ENCODE peak calls at places on chromosomes 16 and 17, in five cellular contexts. I, T, H, Z and P are unnamed samples.

GRCh38 chr17:41863074-41863843 is 2.0 kb downstream of the KLHL11 start:
- DNase-seq in I (no peak), T (peak; percentile 30), H (no peak), Z (no peak), P (no peak)

GRCh38 chr16:67021321-67021720 is 7.6 kb upstream of the CBFB start:
- DNase-seq in I (no peak), T (no peak), H (no peak), Z (no peak), P (no peak)

GRCh38 chr17:2435181-2435741 is 34.4 kb upstream of the MNT start:
- DNase-seq in I (no peak), T (no peak), H (no peak), Z (peak; percentile 45), P (no peak)

GRCh38 chr16:56201030-56201429 is 9.7 kb downstream of the GNAO1 start:
- DNase-seq in I (no peak), T (no peak), H (no peak), Z (no peak), P (no peak)

GRCh38 chr17:72176902-72177660 is 56.3 kb downstream of the SOX9 start:
- DNase-seq in I (no peak), T (no peak), H (no peak), Z (no peak), P (no peak)

GRCh38 chr17:2940352-2940751 is 123.1 kb downstream of the OR1D5 start:
- DNase-seq in I (peak; percentile 69), T (no peak), H (peak; percentile 26), Z (no peak), P (no peak)

GRCh38 chr17:78873519-78874340 is 29.3 kb downstream of the CEP295NL start:
- DNase-seq in I (no peak), T (no peak), H (peak; percentile 51), Z (peak; percentile 21), P (no peak)

GRCh38 chr16:68605746-68606145 is 39.4 kb upstream of the CDH3 start:
- DNase-seq in I (no peak), T (no peak), H (no peak), Z (no peak), P (no peak)

GRCh38 chr17:19958023-19958422 is 19.6 kb downstream of the AKAP10 start:
- DNase-seq in I (no peak), T (no peak), H (no peak), Z (peak; percentile 93), P (no peak)

GRCh38 chr16:29699324-29700219 is 20.6 kb downstream of the QPRT start:
- DNase-seq in I (no peak), T (no peak), H (no peak), Z (no peak), P (no peak)

GRCh38 chr16:88458039-88458772 is 5.1 kb downstream of the ZFPM1 start:
- DNase-seq in I (no peak), T (no peak), H (no peak), Z (no peak), P (no peak)

GRCh38 chr17:44203731-44204452 is 4.2 kb upstream of the ATXN7L3 start:
- DNase-seq in I (no peak), T (peak; percentile 43), H (no peak), Z (no peak), P (no peak)

GRCh38 chr17:43372273-43372911 is 26.4 kb upstream of the ARL4D start:
- DNase-seq in I (no peak), T (no peak), H (no peak), Z (no peak), P (no peak)

GRCh38 chr17:57945999-57946797 is 9.0 kb downstream of the CUEDC1 start:
- DNase-seq in I (no peak), T (no peak), H (peak; percentile 73), Z (no peak), P (no peak)

GRCh38 chr17:50206604-50207293 is 5.3 kb upstream of the COL1A1 start:
- DNase-seq in I (peak; percentile 52), T (no peak), H (no peak), Z (no peak), P (no peak)

GRCh38 chr16:67170168-67170947 is at the start of gene NOL3:
- DNase-seq in I (peak; percentile 89), T (no peak), H (peak; percentile 87), Z (peak; percentile 33), P (no peak)

GRCh38 chr16:49216593-49216992 is 65.0 kb downstream of the CBLN1 start:
- DNase-seq in I (no peak), T (no peak), H (no peak), Z (no peak), P (no peak)

GRCh38 chr16:31529398-31530312 is 2.0 kb downstream of the AHSP start:
- DNase-seq in I (no peak), T (no peak), H (no peak), Z (no peak), P (no peak)

GRCh38 chr17:82600731-82601446 is 47.4 kb downstream of the WDR45B start:
- DNase-seq in I (no peak), T (no peak), H (no peak), Z (no peak), P (no peak)

GRCh38 chr17:65790241-65790640 is 228.8 kb upstream of the AXIN2 start:
- DNase-seq in I (no peak), T (no peak), H (no peak), Z (no peak), P (no peak)

GRCh38 chr17:81391964-81392908 is 3.0 kb upstream of the BAHCC1 start:
- DNase-seq in I (peak; percentile 68), T (no peak), H (no peak), Z (no peak), P (no peak)

GRCh38 chr17:67239597-67239996 is 5.4 kb downstream of the HELZ start:
- DNase-seq in I (no peak), T (no peak), H (no peak), Z (peak; percentile 34), P (no peak)

GRCh38 chr17:14228903-14229302 is 7.8 kb downstream of the CDRT15 start:
- DNase-seq in I (no peak), T (no peak), H (no peak), Z (no peak), P (no peak)

GRCh38 chr16:76193851-76194620 is 83.2 kb upstream of the CNTNAP4 start:
- DNase-seq in I (no peak), T (no peak), H (no peak), Z (no peak), P (no peak)

GRCh38 chr16:50531901-50532300 is 16.3 kb upstream of the NKD1 start:
- DNase-seq in I (no peak), T (no peak), H (no peak), Z (no peak), P (no peak)

GRCh38 chr16:21088646-21089538 is 61.8 kb downstream of the DNAH3 start:
- DNase-seq in I (no peak), T (no peak), H (no peak), Z (no peak), P (no peak)

GRCh38 chr17:20072692-20072992 is 63.5 kb downstream of the SPECC1 start:
- DNase-seq in I (no peak), T (no peak), H (no peak), Z (no peak), P (no peak)

GRCh38 chr17:4206945-4207344 is 56.8 kb downstream of the ANKFY1 start:
- DNase-seq in I (no peak), T (no peak), H (no peak), Z (peak; percentile 38), P (no peak)

GRCh38 chr17:4205917-4206316 is 57.9 kb downstream of the ANKFY1 start:
- DNase-seq in I (no peak), T (no peak), H (no peak), Z (no peak), P (no peak)

GRCh38 chr17:4204190-4204589 is 59.6 kb downstream of the ANKFY1 start:
- DNase-seq in I (no peak), T (no peak), H (no peak), Z (peak; percentile 56), P (no peak)

GRCh38 chr17:4201231-4201630 is 58.2 kb downstream of the CYB5D2 start:
- DNase-seq in I (no peak), T (no peak), H (no peak), Z (no peak), P (no peak)

GRCh38 chr17:4204676-4205075 is 59.1 kb downstream of the ANKFY1 start:
- DNase-seq in I (no peak), T (no peak), H (peak; percentile 34), Z (peak; percentile 93), P (no peak)
- H3K36me3 ChIP-seq in I (no peaks in the 10 kb centered on the region), T (peaks cover 45% of the 10 kb centered on the region), H (no peaks in the 10 kb centered on the region), Z (peaks cover 17% of the 10 kb centered on the region), P (peaks cover 40% of the 10 kb centered on the region)

DNA sequence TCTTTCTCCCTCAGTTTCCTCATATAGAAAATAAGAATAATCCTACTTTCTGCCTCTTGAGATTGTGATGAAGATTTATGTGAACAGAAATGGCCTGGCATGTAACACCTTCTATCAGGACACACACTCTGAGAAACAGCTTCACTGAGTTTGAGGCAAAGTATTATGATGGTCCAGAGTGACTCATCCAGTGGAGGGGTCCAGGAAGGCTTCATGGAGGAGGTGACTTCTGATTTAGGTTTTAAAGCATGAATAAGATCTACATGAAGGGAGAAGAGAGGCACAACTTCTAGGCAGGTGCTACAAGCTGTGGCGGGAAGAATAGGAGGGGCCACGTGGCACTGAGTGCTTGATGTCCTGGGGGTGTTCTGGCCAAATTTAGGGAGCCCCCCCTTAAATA is 124.4 kb upstream of the SDK2 start:
- DNase-seq in I (no peak), T (no peak), H (no peak), Z (no peak), P (no peak)
- H3K36me3 ChIP-seq in I (no peaks in the 10 kb centered on the region), T (no peaks in the 10 kb centered on the region), H (no peaks in the 10 kb centered on the region), Z (no peaks in the 10 kb centered on the region), P (no peaks in the 10 kb centered on the region)

DNA sequence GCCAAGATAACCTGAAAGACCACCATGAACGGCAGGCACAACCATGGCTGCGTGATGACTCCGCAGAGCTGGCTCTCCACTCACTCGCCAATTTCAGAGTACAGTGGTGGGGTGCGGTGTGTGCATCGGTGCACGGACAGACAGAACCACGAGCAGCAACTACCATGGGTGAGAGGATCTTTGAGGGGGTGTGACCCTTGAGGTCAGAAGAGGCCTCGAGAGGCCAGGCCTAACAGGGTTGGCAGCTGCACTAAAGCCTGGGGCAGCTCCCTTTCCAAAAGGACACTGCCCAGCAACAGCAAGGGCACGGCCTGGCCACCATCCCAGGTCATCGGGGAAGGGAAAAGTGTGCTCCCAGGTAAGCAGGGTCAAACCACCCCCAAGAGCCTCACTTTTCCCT is 1.9 kb upstream of the ECI1 start:
- DNase-seq in I (no peak), T (no peak), H (no peak), Z (no peak), P (no peak)
- H3K36me3 ChIP-seq in I (peaks cover 7% of the 10 kb centered on the region), T (peaks cover 40% of the 10 kb centered on the region), H (peaks cover 17% of the 10 kb centered on the region), Z (peaks cover 55% of the 10 kb centered on the region), P (peaks cover 35% of the 10 kb centered on the region)

GRCh38 chr16:4884972-4885874 is 37.9 kb downstream of the UBN1 start:
- DNase-seq in I (no peak), T (no peak), H (no peak), Z (no peak), P (no peak)
- H3K36me3 ChIP-seq in I (peaks cover 8% of the 10 kb centered on the region), T (peaks cover 31% of the 10 kb centered on the region), H (peaks cover 8% of the 10 kb centered on the region), Z (peaks cover 54% of the 10 kb centered on the region), P (peaks cover 44% of the 10 kb centered on the region)

GRCh38 chr16:85651822-85652430 is 36.8 kb downstream of the GINS2 start:
- DNase-seq in I (peak; percentile 15), T (no peak), H (no peak), Z (no peak), P (no peak)
- H3K36me3 ChIP-seq in I (peaks cover 6% of the 10 kb centered on the region), T (peaks cover 2% of the 10 kb centered on the region), H (no peaks in the 10 kb centered on the region), Z (peaks cover 11% of the 10 kb centered on the region), P (peaks cover 23% of the 10 kb centered on the region)

GRCh38 chr17:30505868-30506417 is 28.7 kb downstream of the GOSR1 start:
- DNase-seq in I (no peak), T (no peak), H (no peak), Z (no peak), P (no peak)
- H3K36me3 ChIP-seq in I (no peaks in the 10 kb centered on the region), T (peaks cover 7% of the 10 kb centered on the region), H (no peaks in the 10 kb centered on the region), Z (peaks cover 37% of the 10 kb centered on the region), P (peaks cover 19% of the 10 kb centered on the region)

GRCh38 chr16:85661131-85662035 is 27.4 kb downstream of the GINS2 start:
- DNase-seq in I (no peak), T (no peak), H (no peak), Z (no peak), P (no peak)
- H3K36me3 ChIP-seq in I (peaks cover 2% of the 10 kb centered on the region), T (peaks cover 50% of the 10 kb centered on the region), H (peaks cover 3% of the 10 kb centered on the region), Z (peaks cover 45% of the 10 kb centered on the region), P (peaks cover 75% of the 10 kb centered on the region)